ENCODE peak calls at places on chromosomes 7 and 10, in nine cellular contexts. G is activated effector memory CD4-positive, alpha-beta T cell treated with Interleukin-2 at 50 U/mL for 16 hours; X is EL; J is osteocyte; I is WTC11; Y is right cardiac atrium; K is left cardiac atrium; W is dermis microvascular lymphatic vessel endothelial cell; H is NCI-H345. R is an unnamed sample.

GRCh38 chr10:94738588-94738987 is 23.9 kb upstream of the CYP2C19 start:
- DNase-seq in K (no peak), X (no peak), J (no peak), Y (no peak), H (no peak), W (no peak), I (no peak), G (no peak), R (no peak)

GRCh38 chr7:106442476-106442875 is 157.7 kb upstream of the NAMPT start:
- DNase-seq in W (no peak), X (no peak), J (no peak), G (no peak), I (no peak), H (no peak), Y (no peak), K (no peak), R (no peak)

GRCh38 chr10:50216894-50217293 is 34.4 kb downstream of the ASAH2 start:
- DNase-seq in X (no peak), I (no peak), H (peak), Y (no peak), K (no peak), W (peak), G (no peak), J (no peak), R (no peak)

GRCh38 chr7:131518626-131519025 is 37.8 kb downstream of the PODXL start:
- DNase-seq in J (no peak), K (no peak), H (no peak), G (no peak), Y (no peak), X (no peak), I (no peak), W (no peak), R (no peak)

GRCh38 chr7:100662377-100662776 is 6.1 kb upstream of the ACTL6B start:
- DNase-seq in W (no peak), G (no peak), H (no peak), K (no peak), I (no peak), Y (no peak), X (no peak), J (no peak), R (no peak)

GRCh38 chr7:112510032-112510742 is 29.4 kb downstream of the LSMEM1 start:
- DNase-seq in J (no peak), X (peak), H (no peak), K (no peak), W (no peak), G (no peak), I (no peak), Y (peak), R (no peak)

GRCh38 chr10:130226012-130226411 is 89.8 kb downstream of the GLRX3 start:
- DNase-seq in X (no peak), H (no peak), W (no peak), Y (no peak), K (no peak), G (no peak), I (no peak), J (peak), R (no peak)

GRCh38 chr7:27098493-27099223 is 2.9 kb upstream of the HOXA1 start:
- DNase-seq in I (no peak), J (no peak), G (no peak), K (no peak), X (no peak), H (no peak), Y (peak), W (no peak), R (peak)

R was measured in endothelial cell of umbilical vein.